ENCODE peak calls at places on chromosomes 13 and 19, in ten cellular contexts. D, F, M, W, Y, O, G, P, J and E are unnamed samples.

GRCh38 chr19:55643003-55643732 is at the start of gene ZNF581:
- DNase-seq in Y (peak; percentile 75), W (peak; percentile 83), F (peak; percentile 74), D (peak; percentile 78), P (peak; percentile 86), O (peak; percentile 91), G (peak; percentile 89), J (peak; percentile 83), M (peak; percentile 78), E (peak; percentile 89)

GRCh38 chr13:26051231-26052135 is at the start of gene SHISA2:
- DNase-seq in D (peak; percentile 66), Y (no peak), P (peak; percentile 14), F (no peak), M (peak; percentile 37), G (peak; percentile 90), W (peak; percentile 45), O (no peak), J (peak; percentile 83), E (no peak)

GRCh38 chr13:100097821-100098220 is 8.9 kb downstream of the PCCA start:
- DNase-seq in M (no peak), F (no peak), D (no peak), J (no peak), P (no peak), O (no peak), W (no peak), Y (no peak), G (no peak), E (no peak)

GRCh38 chr13:41960195-41960699 is 662 bp downstream of the VWA8 start:
- DNase-seq in Y (no peak), J (peak; percentile 59), F (no peak), M (no peak), W (no peak), G (peak; percentile 73), P (no peak), O (no peak), D (peak; percentile 49), E (no peak)

GRCh38 chr19:54451997-54452396 is 3.0 kb downstream of the LENG8 start:
- DNase-seq in W (no peak), D (no peak), O (no peak), F (no peak), J (no peak), G (peak; percentile 32), M (peak; percentile 13), Y (peak; percentile 19), P (no peak), E (no peak)

GRCh38 chr13:25203256-25203794 is 31.2 kb upstream of the AMER2 start:
- DNase-seq in Y (no peak), J (no peak), O (no peak), D (no peak), W (no peak), F (no peak), M (no peak), P (no peak), G (peak; percentile 56), E (no peak)

GRCh38 chr19:48665786-48666185 is 7.0 kb downstream of the NTN5 start:
- DNase-seq in Y (no peak), M (no peak), G (no peak), F (no peak), J (no peak), P (no peak), W (no peak), O (no peak), D (no peak), E (no peak)

GRCh38 chr13:40230833-40231266 is 435.6 kb downstream of the FOXO1 start:
- DNase-seq in O (no peak), D (no peak), J (no peak), M (no peak), F (no peak), G (no peak), Y (no peak), P (no peak), W (no peak), E (no peak)

GRCh38 chr13:71674776-71675352 is 192.1 kb downstream of the DACH1 start:
- DNase-seq in M (no peak), W (no peak), P (no peak), F (no peak), O (no peak), G (no peak), J (no peak), D (no peak), Y (no peak), E (peak; percentile 4)

GRCh38 chr13:111210488-111210887 is 95.4 kb downstream of the ARHGEF7 start:
- DNase-seq in M (no peak), O (peak; percentile 66), G (no peak), P (no peak), F (peak; percentile 31), Y (no peak), W (no peak), J (no peak), D (no peak), E (no peak)

GRCh38 chr19:32307591-32307990 is 37.8 kb upstream of the ZNF507 start:
- DNase-seq in M (no peak), W (no peak), J (no peak), G (no peak), D (no peak), F (no peak), O (no peak), P (no peak), Y (no peak), E (no peak)

GRCh38 chr19:32311371-32311770 is 34.0 kb upstream of the ZNF507 start:
- DNase-seq in O (no peak), J (no peak), P (no peak), M (no peak), F (no peak), G (no peak), D (no peak), W (no peak), Y (no peak), E (no peak)

GRCh38 chr19:32308436-32309077 is 36.9 kb upstream of the ZNF507 start:
- DNase-seq in D (no peak), P (no peak), O (no peak), Y (no peak), F (no peak), G (no peak), J (no peak), W (no peak), M (no peak), E (no peak)

GRCh38 chr19:32313866-32314265 is 31.5 kb upstream of the ZNF507 start:
- DNase-seq in O (no peak), W (no peak), P (no peak), G (peak; percentile 28), M (no peak), F (no peak), J (no peak), D (no peak), Y (no peak), E (no peak)

GRCh38 chr19:32309711-32310390 is 35.6 kb upstream of the ZNF507 start:
- DNase-seq in F (no peak), D (no peak), M (no peak), W (no peak), P (no peak), G (no peak), Y (no peak), J (no peak), O (no peak), E (no peak)
- TF ChIP-seq CTCF in F (no peak), D (no peak), M (no peak), W (no peak), P (no peak), G (no peak), Y (no peak), J (no peak), O (no peak), E (no peak)

GRCh38 chr19:45599286-45599685 is 2.7 kb downstream of the GPR4 start:
- DNase-seq in W (no peak), O (no peak), J (no peak), Y (no peak), G (no peak), M (no peak), F (peak; percentile 17), P (no peak), D (no peak), E (no peak)

GRCh38 chr19:45598267-45599011 is 3.6 kb downstream of the GPR4 start:
- DNase-seq in F (peak; percentile 6), W (no peak), M (no peak), G (no peak), D (no peak), O (no peak), J (no peak), Y (no peak), P (no peak), E (no peak)

GRCh38 chr19:45601524-45602522 is at the start of gene GPR4:
- DNase-seq in W (no peak), D (no peak), Y (no peak), O (no peak), F (peak; percentile 6), J (peak; percentile 66), M (no peak), G (peak; percentile 89), P (no peak), E (peak; percentile 72)

GRCh38 chr19:45600340-45600885 is 1.6 kb downstream of the GPR4 start:
- DNase-seq in Y (no peak), D (no peak), P (no peak), F (peak; percentile 9), J (no peak), M (no peak), W (no peak), G (no peak), O (no peak), E (no peak)

DNA sequence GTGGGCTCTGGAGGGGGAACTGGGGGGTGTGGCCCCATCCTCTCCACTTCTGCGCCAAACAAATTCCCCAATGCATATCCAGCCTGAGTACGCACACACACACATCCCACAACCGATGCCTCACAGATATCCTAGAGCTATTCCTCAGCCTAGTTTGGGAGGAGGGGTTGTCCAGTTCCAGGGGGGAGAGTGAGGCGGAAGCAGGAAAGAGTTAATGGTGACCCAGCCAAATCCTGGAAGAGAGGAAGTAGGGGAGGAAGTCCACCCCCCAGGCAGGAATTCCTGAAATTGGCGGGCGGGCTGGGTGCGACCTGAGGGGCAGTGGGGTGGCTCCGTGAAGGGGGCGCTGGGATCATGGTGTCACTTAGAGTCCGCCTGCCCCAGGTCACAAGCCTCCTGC is 897 bp downstream of the GPR4 start:
- DNase-seq in O (no peak), Y (no peak), J (no peak), M (no peak), F (peak; percentile 9), W (no peak), D (no peak), G (no peak), P (no peak), E (no peak)
- H3K4me3 ChIP-seq in O (peak overlapping the region; percentile 44), Y (peak overlapping the region; percentile 39), J (no peak overlapping the region), M (peak overlapping the region; percentile 65), F (no peak overlapping the region), W (peak overlapping the region; percentile 33), D (no peak overlapping the region), G (no peak overlapping the region), P (no peak overlapping the region), E (no peak overlapping the region)

DNA sequence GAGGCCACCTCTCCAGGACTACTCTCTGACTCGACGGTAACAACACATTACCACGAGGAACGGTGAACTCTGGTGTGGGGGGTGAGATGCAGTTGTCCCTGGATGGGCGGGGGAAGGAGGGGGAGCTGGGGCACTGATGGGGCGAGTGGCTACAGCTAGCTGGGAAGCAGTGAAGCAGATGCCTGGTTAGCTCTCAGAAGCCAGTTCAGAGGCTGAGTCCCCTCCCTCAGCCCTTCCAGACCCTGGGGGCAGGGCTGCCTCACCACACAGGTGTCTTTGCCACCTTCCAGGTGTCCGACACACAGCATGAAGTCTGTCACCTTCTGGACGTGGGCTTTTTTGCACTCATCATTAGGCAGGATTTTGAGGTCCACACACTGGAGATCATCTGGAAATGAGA is 4.0 kb downstream of the KLK1 start:
- DNase-seq in J (no peak), D (no peak), O (no peak), Y (no peak), M (no peak), P (no peak), G (peak; percentile 62), W (no peak), F (no peak), E (no peak)
- H3K4me1 ChIP-seq in J (no peaks in the 10 kb centered on the region), D (peaks cover 17% of the 10 kb centered on the region), O (peaks cover 44% of the 10 kb centered on the region), Y (no peaks in the 10 kb centered on the region), M (no peaks in the 10 kb centered on the region), P (peaks cover 13% of the 10 kb centered on the region), G (no peaks in the 10 kb centered on the region), W (peaks cover 23% of the 10 kb centered on the region), F (no peaks in the 10 kb centered on the region), E (peaks cover 10% of the 10 kb centered on the region)

GRCh38 chr19:12838182-12838890 is at the start of gene MAST1:
- DNase-seq in O (no peak), M (peak; percentile 24), J (peak; percentile 86), P (peak; percentile 46), Y (no peak), D (no peak), G (peak; percentile 87), F (no peak), W (peak; percentile 50), E (no peak)
- TF ChIP-seq CTCF in O (peak; percentile 10), M (peak; percentile 48), J (no peak), P (peak; percentile 69), Y (peak; percentile 18), D (no peak), G (peak; percentile 85), F (peak; percentile 58), W (no peak), E (peak; percentile 61)